ENCODE peak calls at places on chromosomes 16 and 17, in six cellular contexts. K is left lung, P is amniotic stem cell, I is Ammon's horn, C is heart right ventricle, E is NCI-H2029 treated with DMSO at 0.1 percent for 48 hours. Z is an unnamed sample.
A peak's percentile ranks its signal among the peaks of the same experiment; 100 is the strongest.

GRCh38 chr16:17270111-17270510 is 200.6 kb downstream of the XYLT1 start:
- DNase-seq in K (no peak), P (no peak), I (no peak), C (no peak), E (no peak), Z (no peak)

GRCh38 chr16:28180660-28181556 is 30.9 kb downstream of the XPO6 start:
- DNase-seq in K (no peak), P (no peak), I (no peak), C (no peak), E (no peak), Z (peak; percentile 11)

GRCh38 chr16:1678500-1679098 is 520 bp downstream of the JPT2 start:
- DNase-seq in K (no peak), P (no peak), I (peak; percentile 33), C (peak; percentile 17), E (no peak), Z (no peak)

GRCh38 chr16:8026450-8026849 is 563.9 kb downstream of the TMEM114 start:
- DNase-seq in K (no peak), P (no peak), I (no peak), C (no peak), E (no peak), Z (no peak)

GRCh38 chr17:29597361-29598172 is 4.6 kb downstream of the ANKRD13B start:
- DNase-seq in K (no peak), P (no peak), I (no peak), C (peak; percentile 4), E (no peak), Z (no peak)

GRCh38 chr17:44361292-44362055 is 2.2 kb downstream of the FAM171A2 start:
- DNase-seq in K (peak; percentile 28), P (no peak), I (no peak), C (no peak), E (no peak), Z (no peak)

GRCh38 chr17:81926451-81927144 is 937 bp downstream of the MAFG start:
- DNase-seq in K (peak; percentile 90), P (peak; percentile 57), I (peak; percentile 69), C (peak; percentile 85), E (no peak), Z (peak; percentile 27)

GRCh38 chr16:4266372-4266771 is 6.5 kb downstream of the TFAP4 start:
- DNase-seq in K (no peak), P (no peak), I (no peak), C (no peak), E (no peak), Z (no peak)

GRCh38 chr16:82700541-82701240 is 73.9 kb downstream of the CDH13 start:
- DNase-seq in K (no peak), P (no peak), I (no peak), C (no peak), E (no peak), Z (peak; percentile 63)

GRCh38 chr16:12416136-12416787 is 387.4 kb downstream of the CPPED1 start:
- DNase-seq in K (no peak), P (no peak), I (no peak), C (no peak), E (no peak), Z (no peak)

GRCh38 chr16:11254913-11255736 is 879 bp downstream of the SOCS1 start:
- DNase-seq in K (peak; percentile 88), P (peak; percentile 11), I (peak; percentile 13), C (no peak), E (no peak), Z (no peak)

GRCh38 chr16:23408242-23409201 is 44.5 kb downstream of the COG7 start:
- DNase-seq in K (no peak), P (no peak), I (peak; percentile 80), C (peak; percentile 61), E (peak; percentile 77), Z (no peak)

Z was measured in pulmonary artery endothelial cell.